ENCODE peak calls at places on chromosomes 16 and 17, in eight cellular contexts. C, V, U, Y, T, I, H and M are unnamed samples.
A peak's percentile ranks its signal among the peaks of the same experiment; 100 is the strongest.

GRCh38 chr16:49183911-49184310 is 97.7 kb downstream of the CBLN1 start:
- DNase-seq in C (no peak), V (peak; percentile 1), U (no peak), Y (no peak), T (no peak), I (no peak), H (no peak), M (no peak)

GRCh38 chr16:89918453-89919347 is at the start of gene MC1R:
- DNase-seq in C (no peak), V (peak; percentile 77), U (no peak), Y (no peak), T (no peak), I (no peak), H (peak; percentile 95), M (no peak)

GRCh38 chr16:81521141-81521626 is 76.6 kb downstream of the CMIP start:
- DNase-seq in C (peak; percentile 74), V (no peak), U (no peak), Y (peak; percentile 70), T (no peak), I (no peak), H (no peak), M (peak; percentile 92)

GRCh38 chr17:2737693-2738092 is 11.8 kb downstream of the CCDC92B start:
- DNase-seq in C (no peak), V (no peak), U (no peak), Y (no peak), T (no peak), I (no peak), H (no peak), M (no peak)

GRCh38 chr17:36505171-36505570 is 18.7 kb downstream of the ZNHIT3 start:
- DNase-seq in C (no peak), V (no peak), U (no peak), Y (no peak), T (no peak), I (no peak), H (no peak), M (no peak)

GRCh38 chr16:2495041-2495440 is 18.7 kb upstream of the ATP6V0C start:
- DNase-seq in C (no peak), V (no peak), U (no peak), Y (no peak), T (no peak), I (no peak), H (no peak), M (no peak)

GRCh38 chr17:65696739-65697394 is 135.4 kb upstream of the AXIN2 start:
- DNase-seq in C (no peak), V (peak; percentile 41), U (no peak), Y (no peak), T (no peak), I (peak; percentile 32), H (no peak), M (no peak)

GRCh38 chr16:51839697-51840462 is 688.8 kb upstream of the SALL1 start:
- DNase-seq in C (no peak), V (peak; percentile 71), U (peak; percentile 20), Y (no peak), T (no peak), I (peak; percentile 35), H (no peak), M (no peak)

GRCh38 chr17:36183001-36183810 is 6.8 kb upstream of the TBC1D3B start:
- DNase-seq in C (no peak), V (peak; percentile 91), U (peak; percentile 86), Y (no peak), T (peak; percentile 94), I (peak; percentile 59), H (peak; percentile 91), M (peak; percentile 91)

GRCh38 chr16:12497558-12497957 is 306.1 kb downstream of the CPPED1 start:
- DNase-seq in C (no peak), V (no peak), U (no peak), Y (no peak), T (no peak), I (no peak), H (no peak), M (no peak)

GRCh38 chr17:35742496-35742895 is 10.5 kb downstream of the GAS2L2 start:
- DNase-seq in C (no peak), V (no peak), U (no peak), Y (no peak), T (no peak), I (no peak), H (no peak), M (no peak)